ENCODE peak calls at places on chromosomes 3 and 15, in four cellular contexts. One of them, this sample, is unnamed.

GRCh38 chr3:87833039-87833377 is 225.8 kb downstream of the CGGBP1 start:
- ATAC-seq in activated T-cell treated with anti-CD3 and anti-CD28 coated beads, Interleukin-2, amount 50 U/mL, for 4 hours: no peak
- ATAC-seq in left lung: no peak
- ATAC-seq in stimulated activated naive CD8-positive, alpha-beta T cell treated with anti-CD3 and anti-CD28 coated beads, Interleukin-15, Interleukin-2, amounts not matched to agents 100 U/mL and 50 U/mL, for 24 hours: no peak
- ATAC-seq in this sample: no peak

GRCh38 chr15:73988075-73988969 is 3.8 kb downstream of the STOML1 start:
- ATAC-seq in activated T-cell treated with anti-CD3 and anti-CD28 coated beads, Interleukin-2, amount 50 U/mL, for 4 hours: no peak
- ATAC-seq in stimulated activated naive CD8-positive, alpha-beta T cell treated with anti-CD3 and anti-CD28 coated beads, Interleukin-15, Interleukin-2, amounts not matched to agents 100 U/mL and 50 U/mL, for 24 hours: no peak
- ATAC-seq in left lung: no peak
- ATAC-seq in this sample: no peak

GRCh38 chr15:36784098-36784670 is 204.8 kb downstream of the CDIN1 start:
- ATAC-seq in stimulated activated naive CD8-positive, alpha-beta T cell treated with anti-CD3 and anti-CD28 coated beads, Interleukin-15, Interleukin-2, amounts not matched to agents 100 U/mL and 50 U/mL, for 24 hours: no peak
- ATAC-seq in activated T-cell treated with anti-CD3 and anti-CD28 coated beads, Interleukin-2, amount 50 U/mL, for 4 hours: no peak
- ATAC-seq in left lung: peak
- ATAC-seq in this sample: no peak

GRCh38 chr15:43239732-43240491 is 19.1 kb upstream of the EPB42 start:
- ATAC-seq in stimulated activated naive CD8-positive, alpha-beta T cell treated with anti-CD3 and anti-CD28 coated beads, Interleukin-15, Interleukin-2, amounts not matched to agents 100 U/mL and 50 U/mL, for 24 hours: peak
- ATAC-seq in activated T-cell treated with anti-CD3 and anti-CD28 coated beads, Interleukin-2, amount 50 U/mL, for 4 hours: peak
- ATAC-seq in left lung: no peak
- ATAC-seq in this sample: no peak

GRCh38 chr3:25428003-25428861 is at the start of gene RARB:
- ATAC-seq in stimulated activated naive CD8-positive, alpha-beta T cell treated with anti-CD3 and anti-CD28 coated beads, Interleukin-15, Interleukin-2, amounts not matched to agents 100 U/mL and 50 U/mL, for 24 hours: no peak
- ATAC-seq in left lung: peak
- ATAC-seq in activated T-cell treated with anti-CD3 and anti-CD28 coated beads, Interleukin-2, amount 50 U/mL, for 4 hours: no peak
- ATAC-seq in this sample: peak

GRCh38 chr15:26222781-26223180 is 359.7 kb upstream of the ATP10A start:
- ATAC-seq in activated T-cell treated with anti-CD3 and anti-CD28 coated beads, Interleukin-2, amount 50 U/mL, for 4 hours: no peak
- ATAC-seq in stimulated activated naive CD8-positive, alpha-beta T cell treated with anti-CD3 and anti-CD28 coated beads, Interleukin-15, Interleukin-2, amounts not matched to agents 100 U/mL and 50 U/mL, for 24 hours: no peak
- ATAC-seq in left lung: no peak
- ATAC-seq in this sample: no peak

GRCh38 chr15:56038015-56038414 is 44.6 kb upstream of the NEDD4 start:
- ATAC-seq in left lung: no peak
- ATAC-seq in stimulated activated naive CD8-positive, alpha-beta T cell treated with anti-CD3 and anti-CD28 coated beads, Interleukin-15, Interleukin-2, amounts not matched to agents 100 U/mL and 50 U/mL, for 24 hours: peak
- ATAC-seq in activated T-cell treated with anti-CD3 and anti-CD28 coated beads, Interleukin-2, amount 50 U/mL, for 4 hours: peak
- ATAC-seq in this sample: no peak

GRCh38 chr15:99449514-99449913 is 116.3 kb upstream of the MEF2A start:
- ATAC-seq in activated T-cell treated with anti-CD3 and anti-CD28 coated beads, Interleukin-2, amount 50 U/mL, for 4 hours: no peak
- ATAC-seq in stimulated activated naive CD8-positive, alpha-beta T cell treated with anti-CD3 and anti-CD28 coated beads, Interleukin-15, Interleukin-2, amounts not matched to agents 100 U/mL and 50 U/mL, for 24 hours: no peak
- ATAC-seq in left lung: no peak
- ATAC-seq in this sample: peak

GRCh38 chr3:169610888-169611291 is 52.6 kb downstream of the MECOM start:
- ATAC-seq in activated T-cell treated with anti-CD3 and anti-CD28 coated beads, Interleukin-2, amount 50 U/mL, for 4 hours: no peak
- ATAC-seq in stimulated activated naive CD8-positive, alpha-beta T cell treated with anti-CD3 and anti-CD28 coated beads, Interleukin-15, Interleukin-2, amounts not matched to agents 100 U/mL and 50 U/mL, for 24 hours: no peak
- ATAC-seq in left lung: no peak
- ATAC-seq in this sample: no peak

This sample was measured in SK-N-SH treated with all-trans-retinoic acid at 6 μM for 48 hours.